ENCODE peak calls at places on chromosomes 5 and 9, in five cellular contexts. U, T, M, N and K are unnamed samples.

GRCh38 chr9:120477534-120478001 is 102.4 kb downstream of the CDK5RAP2 start:
- DNase-seq in N (peak; percentile 94), T (peak; percentile 91), U (peak; percentile 9), M (peak; percentile 69), K (no peak)

GRCh38 chr9:114370251-114370984 is 17.4 kb downstream of the AKNA start:
- DNase-seq in N (no peak), T (no peak), U (no peak), M (peak; percentile 90), K (no peak)

GRCh38 chr9:126832440-126832839 is 27.6 kb downstream of the ZBTB43 start:
- DNase-seq in M (no peak), U (no peak), T (no peak), N (no peak), K (no peak)

GRCh38 chr5:138408023-138408422 is 30.8 kb upstream of the REEP2 start:
- DNase-seq in T (no peak), M (no peak), N (no peak), U (peak; percentile 85), K (no peak)

GRCh38 chr9:92600742-92601261 is 65.0 kb upstream of the ECM2 start:
- DNase-seq in T (peak; percentile 59), U (no peak), M (no peak), N (peak; percentile 71), K (no peak)

GRCh38 chr5:32720295-32720694 is 9.2 kb downstream of the NPR3 start:
- DNase-seq in N (no peak), U (no peak), M (no peak), T (peak; percentile 22), K (no peak)

GRCh38 chr9:107953556-107954158 is 464.1 kb upstream of the KLF4 start:
- DNase-seq in T (no peak), U (no peak), N (no peak), M (no peak), K (no peak)

GRCh38 chr9:134293576-134294227 is 32.6 kb upstream of the RXRA start:
- DNase-seq in N (peak; percentile 23), T (peak; percentile 62), U (no peak), M (no peak), K (no peak)

GRCh38 chr5:120765189-120765588 is 301.1 kb downstream of the PRR16 start:
- DNase-seq in U (no peak), T (peak; percentile 36), N (peak; percentile 7), M (no peak), K (no peak)

GRCh38 chr9:91395553-91396470 is 27.8 kb downstream of the NFIL3 start:
- DNase-seq in T (peak; percentile 84), M (no peak), N (peak; percentile 82), U (peak; percentile 74), K (no peak)

GRCh38 chr5:88452820-88453219 is 184.2 kb upstream of the TMEM161B start:
- DNase-seq in T (peak; percentile 4), U (no peak), M (no peak), N (no peak), K (no peak)

GRCh38 chr5:141839015-141839513 is 39.1 kb downstream of the PCDH1 start:
- DNase-seq in T (peak; percentile 35), M (peak; percentile 81), N (peak; percentile 26), U (no peak), K (no peak)

GRCh38 chr5:120509056-120509455 is 45.0 kb downstream of the PRR16 start:
- DNase-seq in U (no peak), N (no peak), M (no peak), T (no peak), K (no peak)

GRCh38 chr9:112858625-112859147 is 32.0 kb downstream of the SLC46A2 start:
- DNase-seq in T (peak; percentile 15), N (peak; percentile 16), M (peak; percentile 34), U (peak; percentile 73), K (no peak)

GRCh38 chr5:128925973-128926372 is 39.3 kb upstream of the SLC27A6 start:
- DNase-seq in T (no peak), M (no peak), N (peak; percentile 30), U (no peak), K (no peak)
- H3K4me3 ChIP-seq in T (no peak overlapping the region), M (no peak overlapping the region), N (no peak overlapping the region), U (no peak overlapping the region), K (no peak overlapping the region)

GRCh38 chr9:83699615-83700014 is 8.1 kb downstream of the UBQLN1 start:
- DNase-seq in T (no peak), N (no peak), U (peak; percentile 31), M (no peak), K (no peak)
- H3K4me3 ChIP-seq in T (no peak overlapping the region), N (no peak overlapping the region), U (peak overlapping the region; percentile 12), M (no peak overlapping the region), K (no peak overlapping the region)

GRCh38 chr9:23824241-23825142 is 1.5 kb downstream of the ELAVL2 start:
- DNase-seq in N (no peak), U (no peak), M (peak; percentile 74), T (peak; percentile 0), K (no peak)
- H3K4me3 ChIP-seq in N (no peak overlapping the region), U (no peak overlapping the region), M (peak overlapping the region; percentile 47), T (no peak overlapping the region), K (no peak overlapping the region)

DNA sequence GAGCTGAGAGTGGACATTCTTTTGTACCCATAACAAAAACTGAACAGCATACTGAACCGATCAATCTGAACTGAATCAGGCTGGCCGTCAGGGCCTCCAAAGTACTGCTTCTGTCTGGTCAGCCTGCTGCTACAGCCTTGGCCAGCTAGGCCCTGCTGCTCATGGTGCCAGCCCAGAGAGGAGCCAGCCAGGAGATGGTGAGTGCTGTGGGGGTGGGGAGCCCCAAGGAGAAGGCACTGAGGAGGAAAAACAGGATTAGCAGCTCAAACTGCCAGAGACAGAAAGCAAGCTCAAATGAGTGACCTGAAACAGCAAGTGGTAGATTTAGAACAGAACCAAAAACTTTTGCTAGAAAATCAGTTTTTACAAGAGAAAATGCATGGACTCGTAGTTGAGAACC is 23.9 kb downstream of the SRP19 start:
- DNase-seq in U (no peak), M (no peak), N (no peak), T (no peak), K (no peak)
- H3K4me3 ChIP-seq in U (no peak overlapping the region), M (no peak overlapping the region), N (no peak overlapping the region), T (no peak overlapping the region), K (no peak overlapping the region)

GRCh38 chr9:16725066-16725465 is 145.4 kb downstream of the BNC2 start:
- DNase-seq in M (no peak), U (no peak), T (no peak), N (no peak), K (no peak)
- H3K4me3 ChIP-seq in M (no peak overlapping the region), U (no peak overlapping the region), T (peak overlapping the region; percentile 27), N (no peak overlapping the region), K (no peak overlapping the region)

DNA sequence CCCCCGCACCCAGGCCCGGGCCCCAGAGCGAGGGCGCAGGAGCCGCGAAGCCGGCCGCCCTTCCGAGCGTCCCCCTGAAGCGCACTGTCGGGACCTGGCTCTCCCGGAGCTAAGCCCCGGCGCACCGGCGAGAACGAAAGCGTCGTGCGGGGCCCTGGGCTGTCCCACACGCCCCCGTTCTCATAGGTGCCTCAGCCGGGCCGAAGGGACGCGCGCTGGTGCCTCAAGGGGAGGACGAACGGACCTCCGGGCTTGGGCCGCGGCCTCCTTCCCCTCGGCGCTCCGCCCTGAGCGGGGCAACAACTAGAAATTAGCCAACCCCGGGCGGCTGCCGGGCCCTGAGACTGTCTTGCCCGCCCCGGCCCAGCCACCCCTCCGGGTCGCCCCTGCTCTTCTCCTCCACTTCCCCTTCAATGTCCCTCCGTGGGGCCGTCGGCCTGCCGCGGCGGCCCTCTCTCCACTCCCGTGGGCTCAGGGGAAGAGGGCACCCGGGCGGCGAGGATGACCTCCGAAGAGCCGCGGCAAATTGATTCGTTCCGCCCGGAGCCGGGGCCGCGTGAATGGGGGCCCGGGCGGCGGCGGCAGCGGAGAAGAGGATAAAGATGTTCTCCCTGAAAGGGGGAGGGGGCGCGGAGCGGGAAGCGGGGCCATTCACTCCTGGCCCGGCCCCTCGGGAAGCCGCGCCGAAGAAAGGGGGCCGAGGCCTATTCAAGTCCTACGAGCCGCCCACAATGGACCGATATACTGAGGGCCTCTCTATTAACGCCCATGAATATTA is 3.5 kb upstream of the PRDM12 start:
- DNase-seq in N (no peak), M (peak; percentile 92), T (no peak), U (no peak), K (no peak)
- H3K4me3 ChIP-seq in N (peak overlapping the region; percentile 26), M (peak overlapping the region; percentile 28), T (no peak overlapping the region), U (no peak overlapping the region), K (no peak overlapping the region)

GRCh38 chr5:1985781-1986180 is 103.1 kb upstream of the IRX4 start:
- DNase-seq in U (no peak), N (no peak), M (no peak), T (no peak), K (no peak)
- H3K4me3 ChIP-seq in U (no peak overlapping the region), N (no peak overlapping the region), M (no peak overlapping the region), T (no peak overlapping the region), K (no peak overlapping the region)

GRCh38 chr9:117704597-117704996 is 394 bp downstream of the TLR4 start:
- DNase-seq in U (no peak), N (no peak), M (no peak), T (no peak), K (no peak)
- H3K4me3 ChIP-seq in U (no peak overlapping the region), N (peak overlapping the region; percentile 61), M (no peak overlapping the region), T (peak overlapping the region; percentile 70), K (no peak overlapping the region)

GRCh38 chr5:133457439-133457838 is 154.9 kb downstream of the FSTL4 start:
- DNase-seq in U (no peak), M (no peak), T (no peak), N (no peak), K (no peak)

GRCh38 chr5:133455681-133456080 is 156.7 kb downstream of the FSTL4 start:
- DNase-seq in M (no peak), U (no peak), N (peak; percentile 4), T (no peak), K (no peak)

GRCh38 chr5:133457956-133458355 is 154.4 kb downstream of the FSTL4 start:
- DNase-seq in U (no peak), T (no peak), M (no peak), N (no peak), K (no peak)

GRCh38 chr5:133458435-133458834 is 153.9 kb downstream of the FSTL4 start:
- DNase-seq in U (no peak), M (no peak), N (no peak), T (no peak), K (no peak)

DNA sequence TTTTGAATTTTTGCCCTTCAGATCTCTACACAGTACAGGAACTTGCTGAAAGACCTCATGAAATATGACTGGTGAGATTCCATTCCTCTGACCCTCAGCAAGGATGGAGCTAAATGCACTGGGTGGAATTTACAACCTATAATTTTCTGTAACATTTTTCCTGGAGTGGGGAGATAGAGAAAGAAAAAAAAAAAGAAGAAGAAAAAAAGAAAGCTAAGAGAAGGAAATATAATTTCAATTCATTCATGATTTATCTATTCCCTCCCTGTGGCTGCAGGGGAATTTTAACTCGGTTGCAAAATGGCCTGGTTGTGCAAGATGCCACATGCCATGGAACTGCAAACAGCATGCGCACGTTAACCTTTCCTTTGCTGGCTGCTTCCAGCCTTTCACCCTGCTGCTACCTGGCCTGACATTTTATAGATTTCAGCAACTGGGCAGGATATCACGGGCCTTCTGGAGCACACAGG is 155.4 kb downstream of the FSTL4 start:
- DNase-seq in U (no peak), T (no peak), M (no peak), N (peak; percentile 21), K (no peak)
- H3K4me3 ChIP-seq in U (no peak overlapping the region), T (no peak overlapping the region), M (no peak overlapping the region), N (no peak overlapping the region), K (no peak overlapping the region)